ENCODE peak calls at places on chromosome 14, in six cellular contexts. Y is tibial artery, E is cardiac muscle cell, X is upper lobe of left lung, V is fibroblast of pulmonary artery, H is HFF-Myc. A is an unnamed sample.

GRCh38 chr14:85471744-85472143 is 58.2 kb upstream of the FLRT2 start:
- DNase-seq in Y (no peak), E (peak), X (peak), V (peak), H (peak), A (no peak)

GRCh38 chr14:64792231-64792630 is 87.5 kb downstream of the SPTB start:
- DNase-seq in Y (no peak), E (peak), X (no peak), V (no peak), H (no peak), A (no peak)

GRCh38 chr14:30928462-30928861 is 54.1 kb downstream of the COCH start:
- DNase-seq in Y (no peak), E (peak), X (no peak), V (peak), H (no peak), A (no peak)

GRCh38 chr14:68506021-68506644 is 286.7 kb downstream of the ZFP36L1 start:
- DNase-seq in Y (no peak), E (peak), X (no peak), V (peak), H (no peak), A (no peak)

GRCh38 chr14:94686511-94687160 is 74.4 kb downstream of the SERPINA3 start:
- DNase-seq in Y (no peak), E (no peak), X (no peak), V (no peak), H (no peak), A (no peak)

GRCh38 chr14:69043007-69043444 is 63.9 kb upstream of the ACTN1 start:
- DNase-seq in Y (peak), E (no peak), X (peak), V (peak), H (no peak), A (no peak)

GRCh38 chr14:35368993-35369392 is 35.6 kb downstream of the NFKBIA start:
- DNase-seq in Y (no peak), E (no peak), X (no peak), V (no peak), H (no peak), A (no peak)

GRCh38 chr14:67260114-67260513 is 18.9 kb downstream of the PALS1 start:
- DNase-seq in Y (no peak), E (no peak), X (no peak), V (no peak), H (no peak), A (no peak)

GRCh38 chr14:104115131-104115600 is 23.2 kb upstream of the KIF26A start:
- DNase-seq in Y (no peak), E (no peak), X (no peak), V (no peak), H (no peak), A (no peak)

GRCh38 chr14:24965934-24966593 is 83.9 kb downstream of the STXBP6 start:
- DNase-seq in Y (peak), E (peak), X (peak), V (peak), H (peak), A (no peak)

GRCh38 chr14:102796661-102797190 is 19.5 kb downstream of the TRAF3 start:
- DNase-seq in Y (peak), E (no peak), X (no peak), V (no peak), H (no peak), A (no peak)

GRCh38 chr14:105497671-105498429 is 6.8 kb downstream of the TEDC1 start:
- DNase-seq in Y (no peak), E (no peak), X (peak), V (no peak), H (no peak), A (no peak)

GRCh38 chr14:104868060-104868740 is 3.1 kb downstream of the CEP170B start:
- DNase-seq in Y (no peak), E (no peak), X (no peak), V (no peak), H (no peak), A (no peak)

GRCh38 chr14:100669468-100669867 is 57.2 kb upstream of the DLK1 start:
- DNase-seq in Y (no peak), E (no peak), X (peak), V (no peak), H (no peak), A (no peak)

GRCh38 chr14:32998433-32998832 is 59.8 kb downstream of the NPAS3 start:
- DNase-seq in Y (no peak), E (peak), X (no peak), V (peak), H (peak), A (no peak)

GRCh38 chr14:99604766-99605298 is 825 bp upstream of the CCDC85C start:
- DNase-seq in Y (no peak), E (peak), X (no peak), V (peak), H (no peak), A (no peak)

GRCh38 chr14:96129128-96129736 is 75.4 kb upstream of the BDKRB2 start:
- DNase-seq in Y (no peak), E (no peak), X (no peak), V (no peak), H (no peak), A (no peak)

GRCh38 chr14:64628940-64629403 is 75.3 kb upstream of the PLEKHG3 start:
- DNase-seq in Y (no peak), E (peak), X (no peak), V (peak), H (peak), A (no peak)

GRCh38 chr14:31435276-31435675 is 14.9 kb upstream of the HEATR5A start:
- DNase-seq in Y (no peak), E (peak), X (no peak), V (peak), H (no peak), A (no peak)

GRCh38 chr14:50312734-50313054 is 570 bp downstream of the DMAC2L start:
- DNase-seq in Y (no peak), E (no peak), X (no peak), V (no peak), H (no peak), A (peak)

GRCh38 chr14:74804219-74804825 is 41.2 kb downstream of the YLPM1 start:
- DNase-seq in Y (no peak), E (peak), X (no peak), V (peak), H (peak), A (no peak)

GRCh38 chr14:61127099-61127498 is 146.1 kb downstream of the SLC38A6 start:
- DNase-seq in Y (no peak), E (no peak), X (no peak), V (no peak), H (no peak), A (no peak)

GRCh38 chr14:78902010-78902623 is 731.9 kb downstream of the NRXN3 start:
- DNase-seq in Y (no peak), E (peak), X (peak), V (peak), H (peak), A (no peak)

GRCh38 chr14:72492196-72492595 is 401.7 kb downstream of the DPF3 start:
- DNase-seq in Y (no peak), E (no peak), X (no peak), V (no peak), H (no peak), A (no peak)

GRCh38 chr14:20934148-20934762 is 21.0 kb upstream of the RNASE2 start:
- DNase-seq in Y (no peak), E (peak), X (peak), V (peak), H (no peak), A (no peak)

GRCh38 chr14:81942071-81942470 is 408.4 kb upstream of the SEL1L start:
- DNase-seq in Y (no peak), E (no peak), X (no peak), V (no peak), H (no peak), A (no peak)

GRCh38 chr14:25111061-25111601 is 61.2 kb upstream of the STXBP6 start:
- DNase-seq in Y (peak), E (peak), X (no peak), V (peak), H (peak), A (no peak)

GRCh38 chr14:106094654-106095189 is 568.3 kb downstream of the TMEM121 start:
- DNase-seq in Y (no peak), E (no peak), X (no peak), V (no peak), H (no peak), A (peak)

GRCh38 chr14:63922696-63923421 is 70.1 kb downstream of the SYNE2 start:
- DNase-seq in Y (no peak), E (peak), X (peak), V (peak), H (no peak), A (no peak)

GRCh38 chr14:57869530-57870088 is 3.7 kb upstream of the SLC35F4 start:
- DNase-seq in Y (no peak), E (no peak), X (no peak), V (no peak), H (no peak), A (no peak)

GRCh38 chr14:35855886-35856481 is 29.8 kb downstream of the BRMS1L start:
- DNase-seq in Y (no peak), E (no peak), X (no peak), V (no peak), H (no peak), A (no peak)

GRCh38 chr14:56056031-56056430 is 62.2 kb upstream of the PELI2 start:
- DNase-seq in Y (no peak), E (no peak), X (no peak), V (no peak), H (no peak), A (no peak)

GRCh38 chr14:45559626-45560025 is 306.6 kb upstream of the MIS18BP1 start:
- DNase-seq in Y (no peak), E (no peak), X (no peak), V (no peak), H (no peak), A (no peak)